ENCODE peak calls at places on chromosomes 2 and 18, in seven cellular contexts. Y is neural progenitor cell, T is lower leg skin, V is heart right ventricle, M is stomach, S is activated B cell treated with CpG ODN at 0.5 μM for 24 hours, A is Calu3. J is an unnamed sample.

GRCh38 chr18:32714571-32715148 is 58.2 kb downstream of the KLHL14 start:
- DNase-seq in Y (peak; percentile 77), T (no peak), V (no peak), M (peak; percentile 36), S (no peak), A (peak; percentile 61), J (peak; percentile 14)

GRCh38 chr2:9235388-9236344 is 29.1 kb downstream of the ASAP2 start:
- DNase-seq in Y (no peak), T (peak; percentile 85), V (no peak), M (no peak), S (no peak), A (peak; percentile 53), J (peak; percentile 61)

GRCh38 chr18:58362027-58362575 is 266.8 kb downstream of the ALPK2 start:
- DNase-seq in Y (no peak), T (no peak), V (no peak), M (no peak), S (no peak), A (no peak), J (peak; percentile 62)

GRCh38 chr2:204150695-204151240 is 214.2 kb downstream of the ICOS start:
- DNase-seq in Y (no peak), T (no peak), V (no peak), M (no peak), S (no peak), A (no peak), J (no peak)

GRCh38 chr2:30135541-30135940 is 11.3 kb upstream of the YPEL5 start:
- DNase-seq in Y (no peak), T (no peak), V (no peak), M (no peak), S (no peak), A (no peak), J (no peak)

GRCh38 chr2:83786140-83786539 is 672.9 kb downstream of the SUCLG1 start:
- DNase-seq in Y (no peak), T (no peak), V (no peak), M (no peak), S (no peak), A (no peak), J (no peak)

GRCh38 chr18:22433960-22434359 is 16.2 kb upstream of the CTAGE1 start:
- DNase-seq in Y (no peak), T (no peak), V (no peak), M (no peak), S (no peak), A (no peak), J (peak; percentile 42)

GRCh38 chr18:5556317-5556974 is 12.6 kb upstream of the EPB41L3 start:
- DNase-seq in Y (no peak), T (no peak), V (no peak), M (no peak), S (no peak), A (no peak), J (no peak)

GRCh38 chr2:196480653-196481322 is 158.7 kb upstream of the CCDC150 start:
- DNase-seq in Y (no peak), T (no peak), V (no peak), M (no peak), S (no peak), A (no peak), J (no peak)

GRCh38 chr2:74740395-74741075 is 86.5 kb downstream of the SEMA4F start:
- DNase-seq in Y (no peak), T (peak; percentile 87), V (peak; percentile 14), M (peak; percentile 79), S (no peak), A (peak; percentile 86), J (peak; percentile 88)

GRCh38 chr2:47984041-47984440 is 77.7 kb upstream of the FBXO11 start:
- DNase-seq in Y (no peak), T (no peak), V (no peak), M (no peak), S (no peak), A (no peak), J (no peak)

GRCh38 chr2:106566050-106566449 is 78.9 kb downstream of the CD8B2 start:
- DNase-seq in Y (no peak), T (no peak), V (no peak), M (no peak), S (no peak), A (no peak), J (no peak)

GRCh38 chr2:190599546-190600220 is 49.2 kb upstream of the NAB1 start:
- DNase-seq in Y (no peak), T (no peak), V (no peak), M (no peak), S (no peak), A (no peak), J (no peak)

GRCh38 chr18:22348521-22349316 is 69.0 kb downstream of the CTAGE1 start:
- DNase-seq in Y (peak; percentile 68), T (no peak), V (peak; percentile 81), M (peak; percentile 60), S (no peak), A (peak; percentile 85), J (no peak)

GRCh38 chr18:43350176-43350575 is 72.9 kb upstream of the SYT4 start:
- DNase-seq in Y (no peak), T (no peak), V (no peak), M (no peak), S (no peak), A (no peak), J (no peak)

GRCh38 chr2:71667256-71668182 is 214.2 kb downstream of the DYSF start:
- DNase-seq in Y (no peak), T (no peak), V (no peak), M (no peak), S (no peak), A (no peak), J (no peak)

GRCh38 chr18:69492861-69493260 is 92.2 kb downstream of the DOK6 start:
- DNase-seq in Y (no peak), T (no peak), V (no peak), M (no peak), S (no peak), A (no peak), J (no peak)

GRCh38 chr18:69490813-69491212 is 90.1 kb downstream of the DOK6 start:
- DNase-seq in Y (no peak), T (no peak), V (no peak), M (no peak), S (no peak), A (no peak), J (peak; percentile 56)

GRCh38 chr18:69491576-69491975 is 90.9 kb downstream of the DOK6 start:
- DNase-seq in Y (no peak), T (no peak), V (no peak), M (no peak), S (no peak), A (no peak), J (no peak)

GRCh38 chr18:69487488-69488394 is 87.1 kb downstream of the DOK6 start:
- DNase-seq in Y (no peak), T (no peak), V (no peak), M (no peak), S (no peak), A (no peak), J (no peak)

DNA sequence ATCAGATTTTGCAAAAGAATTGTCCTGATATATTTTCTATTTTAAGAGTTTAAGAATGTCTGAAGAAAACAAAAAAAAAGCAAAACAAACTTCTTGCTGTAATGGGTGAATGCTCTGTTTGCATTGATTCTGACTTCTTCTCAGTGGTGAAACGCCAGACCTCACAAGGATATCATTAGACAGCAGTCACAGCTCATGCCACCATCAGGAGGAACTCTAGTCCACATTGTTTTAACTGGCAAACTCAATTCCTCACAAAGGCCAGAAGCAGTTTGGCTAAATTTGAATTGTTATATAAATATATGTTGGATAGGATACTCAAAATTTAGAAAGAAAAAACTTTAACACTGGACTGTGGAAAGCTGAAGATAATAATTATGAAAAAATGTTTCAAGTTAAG is 89.4 kb downstream of the DOK6 start:
- DNase-seq in Y (no peak), T (no peak), V (no peak), M (no peak), S (no peak), A (no peak), J (no peak)
- TF ChIP-seq CTCF in Y (no peak), T (no peak), V (no peak), M (no peak), S (no peak), A (no peak), J (no peak)

DNA sequence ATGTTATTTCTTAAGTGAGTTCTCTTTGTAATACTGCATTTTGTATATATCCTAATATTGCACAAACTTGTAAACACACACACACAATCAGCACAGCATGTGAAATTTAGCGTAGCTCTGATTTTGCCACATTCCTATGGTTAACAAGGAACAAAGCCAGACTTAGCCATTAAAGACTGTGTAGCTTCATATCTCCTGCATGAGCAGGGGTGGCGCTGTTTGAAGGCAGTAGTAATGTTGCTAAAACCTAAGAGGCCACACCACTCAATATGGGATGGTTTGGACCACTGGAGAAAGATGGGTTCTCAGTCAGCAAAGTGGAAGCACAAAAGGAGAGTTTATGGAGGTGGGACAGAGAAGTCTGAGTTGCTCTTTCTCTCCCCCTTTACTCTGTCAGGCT is 61.1 kb upstream of the RND3 start:
- DNase-seq in Y (peak; percentile 61), T (no peak), V (no peak), M (no peak), S (no peak), A (no peak), J (no peak)
- TF ChIP-seq CTCF in Y (peak; percentile 71), T (no peak), V (no peak), M (no peak), S (no peak), A (no peak), J (peak; percentile 65)

GRCh38 chr2:218230882-218231281 is 13.9 kb downstream of the ARPC2 start:
- DNase-seq in Y (no peak), T (no peak), V (no peak), M (peak; percentile 56), S (no peak), A (peak; percentile 76), J (no peak)
- TF ChIP-seq CTCF in Y (peak; percentile 12), T (no peak), V (no peak), M (no peak), S (no peak), A (peak; percentile 51), J (peak; percentile 12)

GRCh38 chr2:231541605-231542509 is 11.6 kb upstream of the NMUR1 start:
- DNase-seq in Y (peak; percentile 80), T (peak; percentile 84), V (no peak), M (no peak), S (no peak), A (no peak), J (no peak)
- TF ChIP-seq CTCF in Y (peak; percentile 62), T (no peak), V (no peak), M (no peak), S (no peak), A (no peak), J (peak; percentile 40)

DNA sequence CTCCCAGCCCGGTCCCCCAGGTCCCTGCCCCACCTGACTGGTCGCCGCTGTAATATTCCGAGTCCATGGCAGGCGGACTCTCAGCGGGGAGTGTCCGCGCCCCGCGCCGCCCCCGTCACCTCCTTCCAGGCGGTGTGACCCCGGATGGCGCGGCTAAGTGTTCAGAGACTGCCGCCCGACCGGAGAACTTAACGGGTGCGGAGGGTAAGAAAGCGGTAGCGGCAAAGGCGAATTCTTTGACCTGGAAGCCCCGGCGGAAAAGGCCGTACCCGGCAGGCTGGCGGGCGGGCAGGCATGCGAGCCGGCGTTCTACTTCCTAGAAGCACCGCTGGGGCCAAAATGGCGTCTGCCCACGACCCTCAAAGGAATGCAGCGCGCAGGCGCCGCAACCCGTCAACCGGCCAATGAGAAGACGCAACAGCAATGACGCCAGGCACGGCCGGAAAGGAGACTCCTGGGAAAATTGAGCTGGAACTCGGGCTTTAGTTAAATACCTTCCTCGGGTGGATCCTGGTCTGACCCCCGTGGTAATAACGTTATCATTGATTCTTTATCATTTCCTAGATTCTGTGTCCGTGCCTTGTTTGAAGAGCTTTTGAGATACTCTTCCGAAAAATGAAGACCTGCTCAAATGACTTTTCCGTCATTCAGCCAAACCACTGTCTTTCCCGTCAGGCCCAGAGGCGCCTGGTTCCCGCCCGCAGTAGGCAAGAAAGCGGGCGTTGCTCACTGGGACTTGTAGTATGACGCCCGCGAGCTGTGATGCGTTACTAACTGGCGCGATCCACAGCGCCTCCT is at the start of gene IWS1:
- DNase-seq in Y (peak; percentile 99), T (peak; percentile 99), V (peak; percentile 94), M (peak; percentile 95), S (peak; percentile 85), A (peak; percentile 93), J (peak; percentile 89)
- TF ChIP-seq CTCF in Y (peak; percentile 27), T (no peak), V (no peak), M (no peak), S (no peak), A (no peak), J (no peak)